ENCODE peak calls at places on chromosomes 7 and 10, in nine cellular contexts. G is GM23248, J is PC-3, U is OCI-LY7, Z is hepatocyte, P is PC-9, I is HCT116, T is SK-N-SH, C is Karpas-422. S is an unnamed sample.

GRCh38 chr7:111919690-111920179 is 286.5 kb downstream of the DOCK4 start:
- DNase-seq in J (peak; percentile 76), T (no peak), Z (no peak), G (peak; percentile 21), C (no peak), U (no peak), I (peak; percentile 43), P (no peak), S (no peak)

GRCh38 chr7:82294258-82294855 is 149.2 kb downstream of the CACNA2D1 start:
- DNase-seq in I (no peak), J (no peak), U (no peak), G (peak; percentile 65), P (no peak), Z (no peak), T (no peak), C (no peak), S (no peak)

GRCh38 chr10:89296227-89296648 is 5.6 kb upstream of the IFIT2 start:
- DNase-seq in C (no peak), G (peak; percentile 68), P (no peak), J (no peak), Z (no peak), U (peak; percentile 11), T (no peak), I (no peak), S (no peak)

GRCh38 chr7:23474829-23475578 is 4.7 kb upstream of the IGF2BP3 start:
- DNase-seq in U (peak; percentile 68), G (no peak), I (no peak), P (no peak), J (peak; percentile 16), C (peak; percentile 70), Z (no peak), T (no peak), S (no peak)

GRCh38 chr10:123527122-123527521 is 139.0 kb upstream of the GPR26 start:
- DNase-seq in Z (no peak), I (no peak), J (no peak), G (no peak), P (no peak), T (no peak), U (no peak), C (no peak), S (no peak)

GRCh38 chr10:76583711-76584161 is 1053.9 kb downstream of the KCNMA1 start:
- DNase-seq in C (no peak), I (no peak), P (no peak), U (no peak), Z (peak; percentile 14), T (no peak), G (peak; percentile 84), J (peak; percentile 100), S (peak; percentile 41)

GRCh38 chr7:75056476-75056875 is 17.1 kb downstream of the RCC1L start:
- DNase-seq in Z (no peak), I (no peak), J (no peak), U (no peak), G (peak; percentile 95), P (no peak), C (no peak), T (no peak), S (no peak)

GRCh38 chr10:6583447-6583846 is 3.4 kb upstream of the PRKCQ start:
- DNase-seq in G (no peak), P (no peak), J (no peak), I (no peak), U (no peak), C (no peak), T (no peak), Z (no peak), S (no peak)

GRCh38 chr7:1940402-1940786 is 270.3 kb downstream of the ELFN1 start:
- DNase-seq in G (peak; percentile 9), I (no peak), Z (no peak), J (no peak), T (no peak), C (peak; percentile 79), U (peak; percentile 80), P (no peak), S (no peak)

GRCh38 chr7:103240806-103241205 is 56.4 kb upstream of the PMPCB start:
- DNase-seq in T (no peak), C (no peak), Z (no peak), G (no peak), J (no peak), I (no peak), P (no peak), U (no peak), S (no peak)

GRCh38 chr10:104639595-104640338 is 1.3 kb upstream of the SORCS3 start:
- DNase-seq in Z (no peak), T (peak; percentile 55), G (no peak), U (no peak), P (no peak), C (no peak), J (no peak), I (no peak), S (peak; percentile 72)

GRCh38 chr7:142477079-142477651 is 219.3 kb upstream of the PRSS58 start:
- DNase-seq in J (no peak), Z (no peak), G (peak; percentile 59), T (no peak), C (no peak), P (no peak), U (no peak), I (no peak), S (no peak)

GRCh38 chr10:89591111-89591795 is 53.8 kb downstream of the PANK1 start:
- DNase-seq in J (peak; percentile 26), I (no peak), U (no peak), T (no peak), P (no peak), C (no peak), Z (peak; percentile 13), G (peak; percentile 32), S (no peak)

GRCh38 chr7:92665926-92666325 is 75.7 kb upstream of the FAM133B start:
- DNase-seq in Z (no peak), G (no peak), J (no peak), U (no peak), C (no peak), P (no peak), I (no peak), T (no peak), S (no peak)

GRCh38 chr7:6628045-6628444 is 9.1 kb upstream of the ZNF316 start:
- DNase-seq in I (no peak), Z (no peak), J (no peak), C (no peak), U (no peak), T (no peak), P (no peak), G (no peak), S (no peak)

DNA sequence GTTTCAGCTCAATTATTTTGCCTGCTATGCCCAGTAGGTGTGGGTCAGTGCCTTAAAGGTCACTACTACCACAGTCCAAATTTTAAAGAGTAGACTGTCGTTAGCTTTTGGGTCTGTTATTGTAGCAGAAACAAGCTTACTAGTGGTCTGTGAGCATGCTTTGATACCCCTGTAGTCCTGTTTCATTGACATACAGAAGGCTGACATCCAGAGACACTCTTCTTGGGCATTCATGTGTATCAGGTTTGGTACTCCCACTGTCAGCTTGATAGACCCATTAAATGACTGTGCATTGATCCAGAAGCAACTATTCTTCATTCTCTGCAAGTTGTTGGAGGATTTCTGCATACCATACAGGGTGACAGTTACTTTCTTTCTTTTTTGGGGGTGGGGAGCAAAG is 884.4 kb upstream of the CELF2 start:
- DNase-seq in Z (no peak), G (no peak), U (no peak), P (no peak), J (no peak), C (no peak), T (no peak), I (no peak), S (no peak)
- H3K27ac ChIP-seq in Z (no peak overlapping the region), G (no peak overlapping the region), U (no peak overlapping the region), P (no peak overlapping the region), J (no peak overlapping the region), C (no peak overlapping the region), T (no peak overlapping the region), I (no peak overlapping the region), S (no peak overlapping the region)

GRCh38 chr10:128180843-128181242 is 54.6 kb upstream of the MKI67 start:
- DNase-seq in T (no peak), Z (no peak), C (no peak), I (no peak), J (no peak), U (no peak), G (no peak), P (no peak), S (no peak)
- H3K9me2 ChIP-seq in T (no peaks in the 10 kb centered on the region), Z (no peaks in the 10 kb centered on the region), C (no peaks in the 10 kb centered on the region), I (no peaks in the 10 kb centered on the region), J (no peaks in the 10 kb centered on the region), U (no peaks in the 10 kb centered on the region), G (no peaks in the 10 kb centered on the region), P (no peaks in the 10 kb centered on the region), S (no peaks in the 10 kb centered on the region)

GRCh38 chr10:35372329-35372728 is 36.0 kb downstream of the CCNY start:
- DNase-seq in Z (no peak), G (peak; percentile 89), U (no peak), I (no peak), C (no peak), J (peak; percentile 100), T (no peak), P (peak; percentile 71), S (no peak)

GRCh38 chr10:35375091-35375765 is 38.9 kb downstream of the CCNY start:
- DNase-seq in G (peak; percentile 49), Z (no peak), C (no peak), P (no peak), T (no peak), U (no peak), I (no peak), J (peak; percentile 38), S (no peak)

GRCh38 chr10:35368485-35369048 is 32.3 kb downstream of the CCNY start:
- DNase-seq in I (no peak), Z (no peak), P (no peak), U (no peak), J (no peak), G (no peak), C (no peak), T (no peak), S (no peak)

GRCh38 chr10:35369049-35369760 is 32.9 kb downstream of the CCNY start:
- DNase-seq in I (no peak), P (no peak), U (no peak), T (no peak), C (no peak), Z (no peak), J (no peak), G (peak; percentile 24), S (no peak)

DNA sequence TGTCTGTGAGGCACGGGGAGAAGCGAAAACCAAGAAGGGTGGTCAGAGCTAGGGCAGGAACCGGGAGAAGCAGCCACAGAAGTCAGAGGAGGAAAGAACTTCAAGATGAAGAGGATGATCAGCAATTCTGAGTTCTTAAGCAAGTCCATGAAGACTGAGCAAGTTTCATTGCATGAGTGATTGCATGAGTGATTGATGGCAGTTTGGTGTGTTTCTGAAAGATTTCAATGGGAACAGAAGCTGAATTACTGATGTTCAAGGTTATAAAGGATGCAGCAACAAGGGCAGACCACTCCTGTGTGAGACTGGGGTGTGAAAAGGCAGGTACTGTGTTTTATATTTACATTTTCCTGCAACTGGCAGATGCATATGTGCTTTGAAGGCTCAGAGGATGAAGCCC is 35.4 kb downstream of the CCNY start:
- DNase-seq in P (no peak), U (no peak), J (no peak), I (no peak), Z (no peak), C (no peak), G (no peak), T (no peak), S (no peak)
- H3K27ac ChIP-seq in P (no peak overlapping the region), U (no peak overlapping the region), J (peak overlapping the region; percentile 76), I (no peak overlapping the region), Z (no peak overlapping the region), C (no peak overlapping the region), G (peak overlapping the region; percentile 75), T (no peak overlapping the region), S (no peak overlapping the region)

DNA sequence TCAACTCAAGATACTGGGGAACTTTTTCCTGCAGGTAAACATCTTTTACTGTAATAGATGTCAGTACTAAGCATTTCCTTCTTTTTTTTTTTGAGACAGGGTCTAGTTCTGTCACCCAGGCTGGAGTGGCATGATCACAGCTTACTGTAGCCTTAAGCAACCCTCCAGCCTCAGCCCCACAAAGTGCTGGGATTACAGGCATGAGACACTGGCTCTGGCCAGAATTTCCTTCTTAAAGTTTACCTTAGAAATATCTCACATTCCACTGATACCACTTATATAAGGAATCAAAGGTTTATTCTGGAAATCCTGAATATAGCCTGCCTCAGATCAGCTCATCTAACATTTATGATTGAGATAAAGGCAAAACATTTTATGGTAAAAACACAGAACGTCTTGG is 151.8 kb downstream of the ZMYND11 start:
- DNase-seq in Z (no peak), C (no peak), U (no peak), G (peak; percentile 3), J (no peak), I (no peak), T (no peak), P (no peak), S (no peak)
- H3K9me2 ChIP-seq in Z (no peaks in the 10 kb centered on the region), C (no peaks in the 10 kb centered on the region), U (no peaks in the 10 kb centered on the region), G (no peaks in the 10 kb centered on the region), J (no peaks in the 10 kb centered on the region), I (no peaks in the 10 kb centered on the region), T (no peaks in the 10 kb centered on the region), P (no peaks in the 10 kb centered on the region), S (no peaks in the 10 kb centered on the region)

S was measured in GM23338.